ENCODE peak calls at places on chromosome X, in four cellular contexts. W is activated effector memory CD4-positive, alpha-beta T cell treated with Interleukin-2 at 50 U/mL for 16 hours; O is stimulated activated naive B cell treated with anti-CD40 and anti-IgM and Interleukin-4, amounts not matched to agents 10 μg/mL and 1 μg/mL and 100 μg/mL, for 72 hours; T is HAP-1. X is an unnamed sample.

GRCh38 chrX:84187501-84188319 is at the start of gene RPS6KA6:
- DNase-seq in W (no peak), O (peak), T (peak), X (peak)

GRCh38 chrX:119870626-119871131 is 854 bp downstream of the RNF113A start:
- DNase-seq in W (peak), O (peak), T (peak), X (peak)

GRCh38 chrX:31931225-31931624 is 859.4 kb upstream of the FTHL17 start:
- DNase-seq in W (no peak), O (no peak), T (no peak), X (no peak)

GRCh38 chrX:151724563-151725337 is 8.9 kb downstream of the FATE1 start:
- DNase-seq in W (no peak), O (no peak), T (no peak), X (no peak)

GRCh38 chrX:71637253-71637618 is 18.9 kb upstream of the CXCR3 start:
- DNase-seq in W (no peak), O (no peak), T (no peak), X (no peak)

GRCh38 chrX:107823456-107823855 is 2.2 kb upstream of the MID2 start:
- DNase-seq in W (no peak), O (no peak), T (no peak), X (peak)

GRCh38 chrX:63503541-63503940 is 152.4 kb upstream of the SPIN4 start:
- DNase-seq in W (no peak), O (no peak), T (peak), X (peak)

GRCh38 chrX:63275127-63275526 is 76.0 kb downstream of the SPIN4 start:
- DNase-seq in W (no peak), O (peak), T (peak), X (peak)

GRCh38 chrX:39149761-39150160 is 348.5 kb downstream of the MID1IP1 start:
- DNase-seq in W (peak), O (no peak), T (peak), X (peak)

GRCh38 chrX:19625612-19626011 is 110.3 kb upstream of the MAP3K15 start:
- DNase-seq in W (peak), O (no peak), T (no peak), X (peak)

GRCh38 chrX:95056901-95057300 is 1382.9 kb downstream of the FAM133A start:
- DNase-seq in W (no peak), O (no peak), T (peak), X (no peak)

GRCh38 chrX:386239-386767 is 404 bp downstream of the PPP2R3B start:
- DNase-seq in W (no peak), O (peak), T (no peak), X (peak)

GRCh38 chrX:63686878-63687714 is 97.9 kb downstream of the ARHGEF9 start:
- DNase-seq in W (no peak), O (no peak), T (peak), X (peak)

GRCh38 chrX:134572816-134573682 is 85.2 kb downstream of the PLAC1 start:
- DNase-seq in W (no peak), O (no peak), T (no peak), X (no peak)

GRCh38 chrX:55717521-55718497 is at the start of gene RRAGB:
- DNase-seq in W (peak), O (peak), T (peak), X (peak)

GRCh38 chrX:45743081-45743533 is 542.4 kb upstream of the DIPK2B start:
- DNase-seq in W (no peak), O (no peak), T (peak), X (peak)

GRCh38 chrX:134836497-134836968 is 154.3 kb upstream of the SMIM10 start:
- DNase-seq in W (no peak), O (no peak), T (no peak), X (peak)

GRCh38 chrX:25049347-25049746 is 33.6 kb upstream of the ARX start:
- DNase-seq in W (no peak), O (no peak), T (no peak), X (no peak)

GRCh38 chrX:103480526-103480925 is 38.8 kb downstream of the RAB40A start:
- DNase-seq in W (no peak), O (no peak), T (no peak), X (no peak)

GRCh38 chrX:123803331-123803983 is 56.4 kb upstream of the XIAP start:
- DNase-seq in W (no peak), O (no peak), T (no peak), X (peak)

GRCh38 chrX:141952603-141953002 is 48.9 kb downstream of the MAGEC1 start:
- DNase-seq in W (no peak), O (no peak), T (no peak), X (no peak)

GRCh38 chrX:104335765-104336164 is 81.0 kb upstream of the ESX1 start:
- DNase-seq in W (no peak), O (no peak), T (no peak), X (no peak)

GRCh38 chrX:142089193-142089592 is 115.9 kb downstream of the MAGEC2 start:
- DNase-seq in W (no peak), O (no peak), T (peak), X (peak)

GRCh38 chrX:153911798-153912197 is 7.3 kb downstream of the AVPR2 start:
- DNase-seq in W (no peak), O (no peak), T (no peak), X (no peak)

GRCh38 chrX:70672326-70672725 is 227.7 kb downstream of the DLG3 start:
- DNase-seq in W (no peak), O (no peak), T (no peak), X (no peak)

GRCh38 chrX:38473715-38474114 is 87.6 kb upstream of the TSPAN7 start:
- DNase-seq in W (no peak), O (no peak), T (no peak), X (no peak)

GRCh38 chrX:7065473-7065872 is 82.0 kb upstream of the STS start:
- DNase-seq in W (no peak), O (no peak), T (no peak), X (no peak)

GRCh38 chrX:68234171-68234910 is 199.0 kb downstream of the OPHN1 start:
- DNase-seq in W (no peak), O (no peak), T (no peak), X (no peak)

GRCh38 chrX:139203681-139204575 is 326.6 kb upstream of the F9 start:
- DNase-seq in W (no peak), O (no peak), T (peak), X (peak)

X was measured in dermis blood vessel endothelial cell.